ENCODE peak calls at places on chromosomes 11 and 22, in five cellular contexts. One of them, this sample, is unnamed.

GRCh38 chr11:99068832-99069231 is 48.1 kb downstream of the CNTN5 start:
- DNase-seq in breast epithelium: no peak
- DNase-seq in lower leg skin: no peak
- DNase-seq in right lobe of liver: no peak
- DNase-seq in tibial nerve: no peak
- DNase-seq in this sample: no peak

GRCh38 chr22:45009881-45010531 is at the start of gene PHF21B:
- DNase-seq in breast epithelium: no peak
- DNase-seq in lower leg skin: no peak
- DNase-seq in right lobe of liver: no peak
- DNase-seq in tibial nerve: no peak
- DNase-seq in this sample: no peak

GRCh38 chr11:29627541-29627940 is 389.3 kb downstream of the KCNA4 start:
- DNase-seq in breast epithelium: no peak
- DNase-seq in lower leg skin: no peak
- DNase-seq in right lobe of liver: no peak
- DNase-seq in tibial nerve: no peak
- DNase-seq in this sample: no peak

GRCh38 chr11:72584933-72585597 is 89.2 kb downstream of the PDE2A start:
- DNase-seq in breast epithelium: no peak
- DNase-seq in lower leg skin: no peak
- DNase-seq in right lobe of liver: peak
- DNase-seq in tibial nerve: no peak
- DNase-seq in this sample: no peak

GRCh38 chr11:33256808-33257159 is 397 bp upstream of the HIPK3 start:
- DNase-seq in breast epithelium: no peak
- DNase-seq in lower leg skin: no peak
- DNase-seq in right lobe of liver: no peak
- DNase-seq in tibial nerve: no peak
- DNase-seq in this sample: no peak

GRCh38 chr11:83122766-83123165 is 34.2 kb upstream of the PCF11 start:
- DNase-seq in breast epithelium: no peak
- DNase-seq in lower leg skin: no peak
- DNase-seq in right lobe of liver: no peak
- DNase-seq in tibial nerve: no peak
- DNase-seq in this sample: no peak

GRCh38 chr11:64356498-64357411 is 2.2 kb upstream of the RPS6KA4 start:
- DNase-seq in breast epithelium: no peak
- DNase-seq in lower leg skin: no peak
- DNase-seq in right lobe of liver: no peak
- DNase-seq in tibial nerve: no peak
- DNase-seq in this sample: no peak

GRCh38 chr11:44851496-44851895 is 99.2 kb downstream of the TP53I11 start:
- DNase-seq in breast epithelium: no peak
- DNase-seq in lower leg skin: no peak
- DNase-seq in right lobe of liver: no peak
- DNase-seq in tibial nerve: no peak
- DNase-seq in this sample: no peak

GRCh38 chr11:34886609-34887008 is 29.6 kb downstream of the APIP start:
- DNase-seq in breast epithelium: no peak
- DNase-seq in lower leg skin: no peak
- DNase-seq in right lobe of liver: no peak
- DNase-seq in tibial nerve: no peak
- DNase-seq in this sample: no peak

GRCh38 chr11:17405232-17406005 is 17.0 kb upstream of the KCNJ11 start:
- DNase-seq in breast epithelium: peak
- DNase-seq in lower leg skin: peak
- DNase-seq in right lobe of liver: peak
- DNase-seq in tibial nerve: peak
- DNase-seq in this sample: no peak

GRCh38 chr22:19568337-19569311 is 44.4 kb upstream of the CLDN5 start:
- DNase-seq in breast epithelium: no peak
- DNase-seq in lower leg skin: no peak
- DNase-seq in right lobe of liver: no peak
- DNase-seq in tibial nerve: no peak
- DNase-seq in this sample: no peak

GRCh38 chr11:11789735-11790369 is 51.9 kb upstream of the USP47 start:
- DNase-seq in breast epithelium: no peak
- DNase-seq in lower leg skin: no peak
- DNase-seq in right lobe of liver: peak
- DNase-seq in tibial nerve: peak
- DNase-seq in this sample: no peak

GRCh38 chr11:19740586-19740985 is 27.9 kb downstream of the NAV2 start:
- DNase-seq in breast epithelium: no peak
- DNase-seq in lower leg skin: no peak
- DNase-seq in right lobe of liver: no peak
- DNase-seq in tibial nerve: no peak
- DNase-seq in this sample: no peak

GRCh38 chr11:2655834-2656622 is 43.8 kb downstream of the KCNQ1OT1 start:
- DNase-seq in breast epithelium: peak
- DNase-seq in lower leg skin: no peak
- DNase-seq in right lobe of liver: no peak
- DNase-seq in tibial nerve: no peak
- DNase-seq in this sample: no peak

GRCh38 chr11:90288207-90288821 is 65.5 kb upstream of the CHORDC1 start:
- DNase-seq in breast epithelium: no peak
- DNase-seq in lower leg skin: no peak
- DNase-seq in right lobe of liver: no peak
- DNase-seq in tibial nerve: no peak
- DNase-seq in this sample: peak

GRCh38 chr11:47050284-47050683 is 113.7 kb downstream of the CSTPP1 start:
- DNase-seq in breast epithelium: no peak
- DNase-seq in lower leg skin: no peak
- DNase-seq in right lobe of liver: no peak
- DNase-seq in tibial nerve: no peak
- DNase-seq in this sample: no peak

GRCh38 chr11:118612378-118612777 is 5.0 kb downstream of the PHLDB1 start:
- DNase-seq in breast epithelium: peak
- DNase-seq in lower leg skin: peak
- DNase-seq in right lobe of liver: peak
- DNase-seq in tibial nerve: no peak
- DNase-seq in this sample: no peak

GRCh38 chr11:70786021-70786665 is 387.8 kb downstream of the CTTN start:
- DNase-seq in breast epithelium: no peak
- DNase-seq in lower leg skin: no peak
- DNase-seq in right lobe of liver: peak
- DNase-seq in tibial nerve: no peak
- DNase-seq in this sample: no peak

GRCh38 chr11:34150494-34151151 is 45.2 kb downstream of the NAT10 start:
- DNase-seq in breast epithelium: no peak
- DNase-seq in lower leg skin: no peak
- DNase-seq in right lobe of liver: no peak
- DNase-seq in tibial nerve: no peak
- DNase-seq in this sample: no peak

GRCh38 chr11:33402066-33402465 is 144.9 kb downstream of the HIPK3 start:
- DNase-seq in breast epithelium: no peak
- DNase-seq in lower leg skin: no peak
- DNase-seq in right lobe of liver: no peak
- DNase-seq in tibial nerve: no peak
- DNase-seq in this sample: no peak

GRCh38 chr11:28257761-28258160 is 149.6 kb downstream of the METTL15 start:
- DNase-seq in breast epithelium: no peak
- DNase-seq in lower leg skin: no peak
- DNase-seq in right lobe of liver: no peak
- DNase-seq in tibial nerve: no peak
- DNase-seq in this sample: no peak

GRCh38 chr11:75603791-75604736 is 42.0 kb downstream of the SERPINH1 start:
- DNase-seq in breast epithelium: no peak
- DNase-seq in lower leg skin: no peak
- DNase-seq in right lobe of liver: no peak
- DNase-seq in tibial nerve: no peak
- DNase-seq in this sample: no peak

DNA sequence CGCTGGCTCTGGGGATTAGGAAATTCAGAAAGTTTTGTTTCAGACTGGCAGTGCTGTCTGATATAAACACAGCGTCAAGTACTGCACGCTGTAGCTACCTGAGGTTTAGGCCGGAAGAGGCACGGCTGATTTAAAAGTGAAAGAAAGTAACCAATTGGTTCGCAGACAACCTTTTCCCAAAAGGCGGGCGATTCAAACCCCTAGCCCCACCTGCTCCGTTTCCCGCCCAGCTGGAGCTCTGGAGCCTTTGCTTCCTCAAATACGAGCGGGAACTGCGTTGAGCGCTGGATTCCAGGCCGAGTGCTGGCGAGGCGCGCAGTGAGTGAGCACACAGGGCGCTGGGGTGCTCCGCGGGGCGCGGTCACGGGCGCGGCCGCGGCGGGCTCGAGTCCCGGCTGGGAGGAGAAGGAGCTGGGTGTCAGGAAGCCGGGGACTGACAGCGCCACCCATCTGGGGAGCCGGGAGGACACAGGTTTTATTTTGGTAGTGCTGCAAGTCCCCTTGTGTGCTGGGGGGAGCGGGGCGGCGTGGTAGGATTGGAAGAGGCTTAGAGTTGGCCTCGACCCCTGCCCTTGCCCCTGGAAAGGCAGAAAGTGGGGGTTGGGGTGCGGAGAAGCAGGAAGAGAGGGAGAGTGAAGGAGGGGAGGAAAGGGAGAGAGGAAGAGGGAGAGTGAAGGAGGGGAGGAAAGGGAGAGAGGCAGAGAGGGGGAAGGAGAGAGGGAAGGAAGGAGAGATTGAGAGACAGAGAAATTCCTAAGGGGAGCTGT is 2.1 kb downstream of the FAM111A start:
- DNase-seq in breast epithelium: peak
- DNase-seq in lower leg skin: peak
- DNase-seq in right lobe of liver: peak
- DNase-seq in tibial nerve: peak
- DNase-seq in this sample: peak
- TF ChIP-seq POLR2A in breast epithelium: no peak
- TF ChIP-seq POLR2A in lower leg skin: no peak
- TF ChIP-seq POLR2A in right lobe of liver: no peak
- TF ChIP-seq POLR2A in tibial nerve: no peak
- TF ChIP-seq POLR2A in this sample: peak

DNA sequence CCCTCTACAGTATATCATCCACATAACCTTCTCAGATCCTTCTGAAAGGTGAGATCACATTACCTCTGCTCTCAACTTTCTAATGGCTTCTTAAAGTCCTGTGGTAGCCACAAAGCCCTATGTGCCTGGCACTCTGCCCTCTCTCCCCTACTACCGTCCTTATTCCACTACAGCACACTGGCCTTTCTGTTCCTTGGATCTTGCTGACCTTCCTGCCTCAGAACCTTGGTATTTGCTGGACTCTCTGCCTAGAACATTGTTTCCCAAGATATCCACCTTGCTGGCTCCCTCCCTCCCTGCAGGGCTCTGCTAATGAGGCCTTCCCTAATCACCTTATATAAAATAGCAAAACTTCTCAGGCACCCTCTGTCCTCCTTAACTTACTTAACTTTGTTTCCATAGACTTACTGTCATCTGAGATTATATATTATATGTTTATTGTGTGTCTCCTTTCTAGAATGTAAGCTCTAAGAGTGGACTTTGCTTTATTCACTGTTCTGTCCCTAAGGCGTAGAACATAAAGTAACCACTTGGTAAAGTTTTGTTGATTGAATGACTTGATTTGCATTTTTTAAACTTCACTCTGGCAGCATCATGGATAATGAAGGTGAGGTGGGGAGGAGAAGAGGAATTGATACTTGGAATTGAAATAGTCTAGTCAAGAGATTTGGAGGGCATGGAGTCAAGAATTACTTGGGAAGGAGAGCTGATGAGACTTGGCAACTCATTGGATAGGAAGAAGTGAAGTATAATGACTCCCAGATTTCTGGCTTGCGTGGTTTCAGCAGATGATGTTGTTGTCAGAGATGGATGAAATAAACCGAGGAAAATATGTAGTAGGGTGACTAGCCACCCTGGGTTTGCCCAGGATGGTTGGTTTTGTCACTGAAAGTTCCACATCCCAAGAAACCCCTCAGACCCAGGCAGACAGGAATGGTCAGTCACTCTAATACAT is 10.5 kb downstream of the POLD3 start:
- DNase-seq in breast epithelium: no peak
- DNase-seq in lower leg skin: no peak
- DNase-seq in right lobe of liver: no peak
- DNase-seq in tibial nerve: no peak
- DNase-seq in this sample: no peak
- TF ChIP-seq POLR2A in breast epithelium: no peak
- TF ChIP-seq POLR2A in lower leg skin: no peak
- TF ChIP-seq POLR2A in right lobe of liver: no peak
- TF ChIP-seq POLR2A in tibial nerve: no peak
- TF ChIP-seq POLR2A in this sample: no peak

DNA sequence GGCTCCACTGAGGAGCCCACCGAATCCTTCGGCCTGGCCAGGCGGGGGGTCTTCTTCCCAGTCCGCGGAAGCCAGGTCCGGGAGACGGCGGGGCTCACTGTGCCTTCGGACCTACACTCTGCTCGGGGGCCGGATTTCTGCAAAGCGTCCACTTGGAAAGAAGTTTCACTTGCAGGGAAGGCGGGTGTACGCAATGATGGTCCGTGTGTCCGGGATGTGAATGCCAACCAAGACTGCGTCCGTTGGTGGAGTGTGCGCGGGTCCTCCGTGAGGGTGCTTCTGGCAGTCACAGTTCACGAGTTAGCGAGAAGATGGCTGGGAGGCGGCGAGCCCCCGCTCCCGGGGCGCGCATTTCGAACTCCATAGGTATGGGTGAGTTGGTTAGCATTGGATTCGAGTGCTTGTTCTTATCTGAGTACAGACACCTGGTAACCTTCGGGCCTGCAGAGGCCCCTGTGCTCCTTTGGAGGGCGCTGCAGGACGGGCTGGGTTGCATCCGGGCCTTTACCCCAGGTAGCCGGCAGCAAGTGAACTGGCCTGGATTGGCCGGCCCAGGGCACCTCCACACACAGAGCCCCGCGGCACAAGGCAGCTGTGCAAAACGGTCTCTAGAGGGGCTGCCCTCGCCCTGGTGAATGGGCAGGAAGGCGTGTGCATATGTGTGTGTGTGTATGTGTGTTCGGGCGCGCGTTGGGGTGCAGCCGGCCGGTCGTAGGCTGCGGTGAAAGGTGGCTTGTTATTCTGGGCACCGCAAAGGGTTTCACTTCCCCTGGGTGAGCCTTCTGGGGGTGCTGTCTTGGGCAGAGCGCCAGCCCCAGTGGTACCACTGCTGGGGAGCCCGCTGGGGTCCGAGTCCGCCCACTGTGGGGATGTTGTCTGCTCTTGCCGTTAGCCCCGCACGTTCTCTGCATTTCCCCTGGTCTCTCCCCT is 13.3 kb upstream of the CYP2R1 start:
- DNase-seq in breast epithelium: no peak
- DNase-seq in lower leg skin: peak
- DNase-seq in right lobe of liver: peak
- DNase-seq in tibial nerve: peak
- DNase-seq in this sample: peak
- TF ChIP-seq POLR2A in breast epithelium: no peak
- TF ChIP-seq POLR2A in lower leg skin: no peak
- TF ChIP-seq POLR2A in right lobe of liver: peak
- TF ChIP-seq POLR2A in tibial nerve: no peak
- TF ChIP-seq POLR2A in this sample: no peak

GRCh38 chr11:4416306-4416705 is 22.8 kb upstream of the TRIM21 start:
- DNase-seq in breast epithelium: no peak
- DNase-seq in lower leg skin: no peak
- DNase-seq in right lobe of liver: no peak
- DNase-seq in tibial nerve: no peak
- DNase-seq in this sample: no peak

DNA sequence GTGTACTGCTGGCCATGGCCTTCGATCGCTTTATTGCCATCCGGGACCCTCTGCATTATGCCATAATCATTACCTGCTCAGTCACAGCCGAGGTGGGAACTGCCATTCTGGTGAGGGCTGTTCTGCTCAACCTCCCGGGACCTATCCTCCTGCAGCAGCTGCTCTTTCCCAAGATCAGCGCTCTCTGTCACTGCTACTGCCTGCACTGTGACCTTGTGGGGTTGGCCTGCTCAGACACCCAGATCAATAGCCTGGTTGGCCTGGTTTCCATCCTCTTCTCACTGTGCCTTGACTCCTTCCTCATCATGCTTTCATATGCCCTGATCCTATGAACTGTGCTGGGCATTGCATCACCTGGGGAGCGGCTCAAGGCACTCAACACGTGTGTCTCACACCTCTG is 24.9 kb upstream of the TRIM21 start:
- DNase-seq in breast epithelium: no peak
- DNase-seq in lower leg skin: no peak
- DNase-seq in right lobe of liver: no peak
- DNase-seq in tibial nerve: no peak
- DNase-seq in this sample: no peak
- TF ChIP-seq POLR2A in breast epithelium: no peak
- TF ChIP-seq POLR2A in lower leg skin: no peak
- TF ChIP-seq POLR2A in right lobe of liver: no peak
- TF ChIP-seq POLR2A in tibial nerve: no peak
- TF ChIP-seq POLR2A in this sample: no peak